ENCODE peak calls at places on chromosomes 13 and 19, in eight cellular contexts. A, O, Y, K, G, D, C and M are unnamed samples.

GRCh38 chr13:66618702-66619101 is 611.4 kb downstream of the PCDH9 start:
- DNase-seq in A (no peak), O (peak), Y (peak), K (peak), G (no peak), D (no peak), C (peak), M (peak)

GRCh38 chr13:87676254-87677042 is 5.3 kb downstream of the SLITRK5 start:
- DNase-seq in A (no peak), O (no peak), Y (peak), K (no peak), G (no peak), D (peak), C (no peak), M (no peak)

GRCh38 chr13:61913183-61913582 is 497.5 kb upstream of the PCDH20 start:
- DNase-seq in A (no peak), O (no peak), Y (no peak), K (no peak), G (no peak), D (no peak), C (no peak), M (no peak)

GRCh38 chr19:55384576-55385235 is 614 bp upstream of the TMEM238 start:
- DNase-seq in A (peak), O (no peak), Y (peak), K (no peak), G (no peak), D (peak), C (no peak), M (no peak)

GRCh38 chr13:66774046-66774445 is 456.1 kb downstream of the PCDH9 start:
- DNase-seq in A (no peak), O (no peak), Y (no peak), K (no peak), G (no peak), D (no peak), C (no peak), M (no peak)

GRCh38 chr13:111460548-111461444 is 140.4 kb downstream of the TEX29 start:
- DNase-seq in A (peak), O (peak), Y (peak), K (no peak), G (no peak), D (peak), C (peak), M (peak)

GRCh38 chr13:40680659-40681323 is 14.3 kb upstream of the FOXO1 start:
- DNase-seq in A (no peak), O (no peak), Y (no peak), K (peak), G (no peak), D (peak), C (no peak), M (no peak)

GRCh38 chr13:88042489-88042888 is 371.3 kb downstream of the SLITRK5 start:
- DNase-seq in A (no peak), O (no peak), Y (no peak), K (no peak), G (no peak), D (no peak), C (no peak), M (no peak)

GRCh38 chr13:106376411-106377112 is 158.9 kb downstream of the EFNB2 start:
- DNase-seq in A (no peak), O (peak), Y (no peak), K (peak), G (no peak), D (no peak), C (no peak), M (peak)

GRCh38 chr19:32642771-32643170 is 32.2 kb downstream of the ANKRD27 start:
- DNase-seq in A (no peak), O (no peak), Y (no peak), K (no peak), G (no peak), D (no peak), C (no peak), M (no peak)
- TF ChIP-seq MAX in A (no peak), O (no peak), Y (no peak), K (no peak), G (no peak), D (no peak), C (no peak), M (no peak)

DNA sequence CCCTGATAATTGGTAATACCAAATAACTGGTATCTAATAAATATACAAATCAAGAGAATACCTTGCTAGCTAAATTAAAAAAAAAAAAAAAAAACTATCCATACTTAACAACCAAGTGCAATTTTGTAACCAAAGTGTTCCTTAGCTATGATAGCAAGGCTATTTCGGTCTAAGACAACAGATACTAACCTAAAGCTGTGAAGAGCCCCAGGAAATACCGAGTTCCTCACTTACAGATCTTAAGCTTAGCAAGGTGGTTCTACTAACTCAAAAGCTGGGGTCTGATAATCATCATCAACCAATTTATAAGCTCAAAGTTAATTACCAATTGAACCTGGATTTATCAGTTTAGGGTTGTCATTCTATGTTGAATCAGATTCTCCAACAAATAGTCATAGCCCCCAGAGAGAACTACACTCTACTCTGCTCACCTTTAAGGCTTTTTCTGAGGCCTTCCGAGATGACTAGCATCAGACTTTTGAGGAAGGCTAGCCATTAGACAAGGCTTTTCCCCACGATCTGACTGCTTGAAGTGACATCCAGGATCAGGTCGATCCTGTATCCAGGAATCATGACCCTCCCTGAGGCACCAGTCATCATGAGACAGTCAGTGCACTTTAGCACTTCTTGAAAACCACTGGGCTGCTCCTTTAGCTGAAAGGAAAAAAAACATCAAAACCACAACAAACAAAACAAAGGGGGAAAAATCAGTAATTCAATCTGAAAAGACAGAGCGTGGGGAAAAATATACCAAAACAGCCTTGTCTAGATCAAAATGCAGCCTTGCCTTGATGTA is 32.0 kb downstream of the INTS6 start:
- DNase-seq in A (no peak), O (no peak), Y (no peak), K (no peak), G (no peak), D (no peak), C (no peak), M (no peak)
- H3K27ac ChIP-seq in A (no peak), O (no peak), Y (no peak), K (no peak), G (peak), D (no peak), C (no peak), M (no peak)

DNA sequence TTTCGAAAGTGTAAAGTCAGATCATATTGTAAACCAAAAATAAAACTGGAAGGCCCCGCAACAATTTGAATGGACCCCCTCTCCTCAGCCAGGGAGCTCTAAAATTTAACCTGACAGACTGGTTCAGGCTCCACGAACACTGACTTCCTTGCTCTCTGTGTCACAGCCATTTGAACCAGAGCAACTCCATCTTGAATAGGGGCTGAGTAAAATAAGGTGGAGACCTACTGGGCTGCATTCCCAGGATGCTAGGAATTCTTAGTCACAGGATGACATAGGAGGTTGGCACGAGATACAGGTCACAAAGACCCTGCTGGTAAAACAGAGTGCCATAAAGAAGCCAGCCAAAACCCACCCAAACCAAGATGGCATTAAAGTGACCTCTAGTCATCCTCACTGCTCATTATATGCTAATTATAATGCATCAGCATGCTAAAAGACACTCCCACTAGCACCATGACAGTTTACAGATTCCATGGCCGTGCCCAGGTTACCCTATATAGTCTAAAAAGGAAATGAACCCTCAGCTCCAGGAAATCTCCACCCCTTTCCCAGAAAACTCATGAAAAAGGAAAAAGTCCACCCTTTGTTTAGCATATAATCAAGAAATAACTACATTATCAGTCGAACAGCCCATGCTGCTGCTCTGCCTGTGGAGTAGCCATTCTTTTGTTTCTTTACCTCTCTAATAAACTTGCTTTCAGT is 43.1 kb downstream of the RFXAP start:
- DNase-seq in A (peak), O (no peak), Y (no peak), K (peak), G (no peak), D (no peak), C (no peak), M (no peak)
- TF ChIP-seq MAX in A (no peak), O (no peak), Y (no peak), K (no peak), G (no peak), D (no peak), C (no peak), M (no peak)

GRCh38 chr13:110250258-110250891 is 56.6 kb downstream of the COL4A1 start:
- DNase-seq in A (no peak), O (no peak), Y (no peak), K (peak), G (no peak), D (peak), C (no peak), M (no peak)

GRCh38 chr13:110254151-110254679 is 52.7 kb downstream of the COL4A1 start:
- DNase-seq in A (no peak), O (no peak), Y (no peak), K (no peak), G (no peak), D (peak), C (no peak), M (no peak)

GRCh38 chr13:110249326-110249725 is 57.6 kb downstream of the COL4A1 start:
- DNase-seq in A (no peak), O (no peak), Y (no peak), K (no peak), G (no peak), D (no peak), C (no peak), M (no peak)

GRCh38 chr13:110248449-110249143 is 58.4 kb downstream of the COL4A1 start:
- DNase-seq in A (no peak), O (no peak), Y (no peak), K (no peak), G (no peak), D (no peak), C (no peak), M (no peak)

DNA sequence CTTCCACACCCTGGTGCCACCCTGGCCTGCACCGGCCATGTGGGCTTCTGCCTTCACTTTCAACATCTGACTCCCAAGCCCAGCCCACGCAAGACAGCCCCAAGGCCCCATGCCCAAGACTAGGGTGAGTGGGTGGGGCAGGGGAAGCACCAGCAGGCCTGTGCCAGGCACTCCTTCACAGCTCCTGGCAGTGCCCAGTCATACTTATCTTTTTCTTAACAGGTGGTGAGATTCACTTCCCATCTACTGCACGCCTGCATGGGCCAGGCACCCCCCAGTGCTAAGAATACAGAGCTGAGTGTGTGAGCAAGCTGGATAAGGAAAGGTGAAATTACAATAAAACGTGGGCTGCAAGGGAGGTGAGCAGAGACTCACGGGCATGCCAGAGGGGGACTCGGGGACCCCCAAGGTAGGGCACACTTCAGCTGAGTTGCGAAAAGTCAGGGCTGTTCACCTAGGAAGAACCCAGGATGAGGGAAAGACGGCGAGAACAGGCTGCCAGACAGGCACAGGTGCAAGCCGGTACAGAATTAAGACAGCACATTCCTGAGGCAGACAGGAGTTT is 55.6 kb downstream of the COL4A1 start:
- DNase-seq in A (no peak), O (no peak), Y (no peak), K (no peak), G (no peak), D (peak), C (no peak), M (no peak)
- H3K27ac ChIP-seq in A (no peak), O (no peak), Y (no peak), K (no peak), G (no peak), D (no peak), C (no peak), M (no peak)

DNA sequence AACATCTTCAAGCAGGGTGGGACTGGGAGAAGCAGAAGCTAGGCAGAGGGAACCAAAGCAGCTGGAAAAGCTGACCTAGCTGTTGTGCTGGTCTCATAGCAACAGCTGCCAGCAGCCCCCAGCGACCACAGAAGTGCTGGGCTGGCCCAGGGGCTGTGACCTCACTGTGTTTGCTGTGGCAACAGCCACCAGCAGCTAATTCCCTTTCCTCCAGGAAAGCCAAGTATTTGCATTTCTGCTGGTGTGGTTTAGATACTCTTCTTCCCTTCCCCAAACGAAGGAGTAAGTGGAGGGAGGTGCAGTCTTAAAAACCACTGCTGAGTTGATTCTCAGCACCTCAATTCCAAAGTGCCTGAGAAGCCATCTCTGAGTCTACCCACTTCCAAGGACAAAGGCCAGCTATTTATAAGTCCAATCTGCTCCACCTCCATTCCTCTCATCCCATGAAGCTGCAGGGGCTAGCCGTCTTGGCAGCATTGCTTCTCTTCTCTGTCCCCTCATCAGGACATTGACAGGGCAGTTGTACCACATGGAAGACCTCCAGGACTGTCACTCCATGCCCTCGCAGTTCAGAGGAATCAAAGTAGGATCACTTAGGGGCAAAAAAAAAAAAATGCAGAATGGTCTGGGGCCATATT is 11.5 kb upstream of the CCDC97 start:
- DNase-seq in A (no peak), O (no peak), Y (no peak), K (peak), G (no peak), D (no peak), C (no peak), M (no peak)
- TF ChIP-seq MAX in A (no peak), O (no peak), Y (no peak), K (no peak), G (no peak), D (no peak), C (no peak), M (no peak)

GRCh38 chr13:19984430-19985218 is 26.1 kb downstream of the ZMYM2 start:
- DNase-seq in A (peak), O (peak), Y (peak), K (peak), G (peak), D (no peak), C (peak), M (peak)
- H3K27ac ChIP-seq in A (no peak), O (no peak), Y (no peak), K (no peak), G (peak), D (no peak), C (no peak), M (no peak)

DNA sequence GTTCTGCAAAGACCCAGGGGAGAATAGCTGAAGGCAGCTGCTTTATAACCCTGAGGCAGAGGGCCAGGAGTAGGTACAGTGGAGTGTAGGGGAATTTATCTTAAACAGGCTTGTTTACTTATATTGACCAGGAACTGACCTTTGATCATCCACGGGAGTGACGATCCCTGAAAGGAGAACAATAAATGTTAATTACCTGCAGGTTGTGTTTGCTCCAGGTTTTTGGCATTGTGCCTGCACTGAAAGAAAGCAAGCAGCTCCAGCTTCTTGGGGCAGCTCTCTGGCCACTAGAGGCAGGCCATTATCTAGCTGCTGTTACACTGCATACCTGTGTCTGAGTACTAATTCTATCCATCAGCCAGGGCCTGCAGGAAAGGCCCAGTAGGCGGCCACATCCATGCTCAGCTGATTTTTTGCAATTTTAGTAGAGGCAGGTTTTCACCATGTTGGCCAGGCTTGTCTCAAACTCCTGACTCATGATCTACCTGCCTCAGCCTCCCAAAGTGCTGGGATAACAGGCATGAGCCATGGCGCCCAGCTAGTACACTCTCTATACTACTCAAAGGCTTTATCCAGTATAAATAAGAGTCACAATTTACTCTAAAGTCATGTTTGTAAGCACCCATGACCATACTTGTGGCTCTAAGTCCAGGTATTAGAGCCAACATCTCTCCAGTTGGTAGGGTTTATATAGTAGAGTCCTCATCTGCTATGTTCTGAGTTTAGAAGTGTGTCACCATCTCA is 8.5 kb upstream of the ZNF91 start:
- DNase-seq in A (no peak), O (no peak), Y (no peak), K (no peak), G (no peak), D (no peak), C (peak), M (no peak)
- TF ChIP-seq MAX in A (no peak), O (no peak), Y (no peak), K (no peak), G (no peak), D (no peak), C (no peak), M (no peak)

GRCh38 chr13:86585826-86586225 is 786.6 kb upstream of the SLITRK6 start:
- DNase-seq in A (no peak), O (no peak), Y (no peak), K (no peak), G (no peak), D (no peak), C (no peak), M (no peak)

GRCh38 chr13:86581711-86582110 is 782.5 kb upstream of the SLITRK6 start:
- DNase-seq in A (no peak), O (no peak), Y (no peak), K (no peak), G (no peak), D (no peak), C (no peak), M (no peak)

GRCh38 chr13:86584301-86584700 is 785.1 kb upstream of the SLITRK6 start:
- DNase-seq in A (no peak), O (no peak), Y (no peak), K (no peak), G (no peak), D (no peak), C (no peak), M (no peak)
- H3K27ac ChIP-seq in A (no peak), O (no peak), Y (no peak), K (no peak), G (no peak), D (no peak), C (no peak), M (no peak)

GRCh38 chr19:917323-918151 is at the start of gene KISS1R:
- DNase-seq in A (peak), O (peak), Y (peak), K (no peak), G (no peak), D (peak), C (peak), M (no peak)

GRCh38 chr19:918481-919156 is 1.5 kb downstream of the KISS1R start:
- DNase-seq in A (no peak), O (no peak), Y (no peak), K (no peak), G (no peak), D (no peak), C (no peak), M (no peak)

GRCh38 chr19:920051-920857 is 3.1 kb downstream of the KISS1R start:
- DNase-seq in A (no peak), O (no peak), Y (no peak), K (no peak), G (no peak), D (peak), C (no peak), M (no peak)

GRCh38 chr19:918152-918437 is 962 bp downstream of the KISS1R start:
- DNase-seq in A (no peak), O (no peak), Y (no peak), K (no peak), G (no peak), D (no peak), C (no peak), M (no peak)

GRCh38 chr19:919157-920050 is 2.3 kb downstream of the KISS1R start:
- DNase-seq in A (no peak), O (no peak), Y (no peak), K (no peak), G (no peak), D (peak), C (no peak), M (no peak)
- TF ChIP-seq MAX in A (no peak), O (no peak), Y (no peak), K (no peak), G (peak), D (peak), C (no peak), M (no peak)